ENCODE peak calls at places on chromosomes 12 and 14, in nine cellular contexts. One of them, this sample, is unnamed.
A peak's percentile ranks its signal among the peaks of the same experiment; 100 is the strongest.

GRCh38 chr12:124172646-124173045 is 122.2 kb upstream of the RFLNA start:
- DNase-seq in neural progenitor cell: no peak
- DNase-seq in A549: no peak
- DNase-seq in esophagus squamous epithelium: no peak
- DNase-seq in choroid plexus epithelial cell: peak; percentile 6
- DNase-seq in foreskin fibroblast: peak; percentile 57
- DNase-seq in nephron progenitor cell: no peak
- DNase-seq in CD4-positive, alpha-beta T cell: no peak
- DNase-seq in chondrocyte: no peak
- DNase-seq in this sample: peak; percentile 44

GRCh38 chr12:50039151-50039835 is 14.0 kb upstream of the RACGAP1 start:
- DNase-seq in choroid plexus epithelial cell: peak; percentile 83
- DNase-seq in neural progenitor cell: peak; percentile 93
- DNase-seq in nephron progenitor cell: peak; percentile 95
- DNase-seq in foreskin fibroblast: peak; percentile 77
- DNase-seq in chondrocyte: no peak
- DNase-seq in esophagus squamous epithelium: no peak
- DNase-seq in A549: peak; percentile 76
- DNase-seq in CD4-positive, alpha-beta T cell: peak; percentile 78
- DNase-seq in this sample: peak; percentile 80

GRCh38 chr12:97465012-97465345 is 2.4 kb downstream of the RMST start:
- DNase-seq in choroid plexus epithelial cell: no peak
- DNase-seq in chondrocyte: no peak
- DNase-seq in CD4-positive, alpha-beta T cell: no peak
- DNase-seq in nephron progenitor cell: peak; percentile 14
- DNase-seq in foreskin fibroblast: no peak
- DNase-seq in esophagus squamous epithelium: no peak
- DNase-seq in neural progenitor cell: peak; percentile 58
- DNase-seq in A549: no peak
- DNase-seq in this sample: no peak

GRCh38 chr12:120466560-120467315 is 2.8 kb downstream of the SRSF9 start:
- DNase-seq in chondrocyte: no peak
- DNase-seq in foreskin fibroblast: peak; percentile 77
- DNase-seq in nephron progenitor cell: peak; percentile 52
- DNase-seq in CD4-positive, alpha-beta T cell: peak; percentile 42
- DNase-seq in esophagus squamous epithelium: no peak
- DNase-seq in A549: no peak
- DNase-seq in choroid plexus epithelial cell: peak; percentile 58
- DNase-seq in neural progenitor cell: peak; percentile 57
- DNase-seq in this sample: peak; percentile 59

GRCh38 chr12:51793201-51793600 is 55.3 kb downstream of the FIGNL2 start:
- DNase-seq in A549: no peak
- DNase-seq in CD4-positive, alpha-beta T cell: no peak
- DNase-seq in esophagus squamous epithelium: no peak
- DNase-seq in foreskin fibroblast: peak; percentile 60
- DNase-seq in chondrocyte: no peak
- DNase-seq in choroid plexus epithelial cell: no peak
- DNase-seq in nephron progenitor cell: no peak
- DNase-seq in neural progenitor cell: no peak
- DNase-seq in this sample: peak; percentile 9

GRCh38 chr14:51534623-51535022 is 117.1 kb upstream of the FRMD6 start:
- DNase-seq in A549: no peak
- DNase-seq in nephron progenitor cell: no peak
- DNase-seq in choroid plexus epithelial cell: peak; percentile 62
- DNase-seq in esophagus squamous epithelium: no peak
- DNase-seq in CD4-positive, alpha-beta T cell: no peak
- DNase-seq in foreskin fibroblast: peak; percentile 59
- DNase-seq in neural progenitor cell: no peak
- DNase-seq in chondrocyte: no peak
- DNase-seq in this sample: peak; percentile 51

GRCh38 chr14:99133563-99134332 is 138.2 kb downstream of the BCL11B start:
- DNase-seq in foreskin fibroblast: no peak
- DNase-seq in neural progenitor cell: no peak
- DNase-seq in A549: no peak
- DNase-seq in nephron progenitor cell: no peak
- DNase-seq in choroid plexus epithelial cell: no peak
- DNase-seq in CD4-positive, alpha-beta T cell: no peak
- DNase-seq in chondrocyte: no peak
- DNase-seq in esophagus squamous epithelium: no peak
- DNase-seq in this sample: peak; percentile 64

GRCh38 chr14:30252800-30253425 is 306.0 kb upstream of the G2E3 start:
- DNase-seq in A549: no peak
- DNase-seq in choroid plexus epithelial cell: peak; percentile 39
- DNase-seq in esophagus squamous epithelium: no peak
- DNase-seq in neural progenitor cell: no peak
- DNase-seq in foreskin fibroblast: peak; percentile 34
- DNase-seq in chondrocyte: no peak
- DNase-seq in CD4-positive, alpha-beta T cell: no peak
- DNase-seq in nephron progenitor cell: no peak
- DNase-seq in this sample: peak; percentile 21

GRCh38 chr14:74959596-74960180 is 4.3 kb upstream of the PGF start:
- DNase-seq in foreskin fibroblast: no peak
- DNase-seq in neural progenitor cell: no peak
- DNase-seq in choroid plexus epithelial cell: no peak
- DNase-seq in A549: no peak
- DNase-seq in esophagus squamous epithelium: no peak
- DNase-seq in nephron progenitor cell: no peak
- DNase-seq in CD4-positive, alpha-beta T cell: no peak
- DNase-seq in chondrocyte: no peak
- DNase-seq in this sample: peak; percentile 38

GRCh38 chr12:4918950-4919660 is 9.4 kb downstream of the KCNA1 start:
- DNase-seq in esophagus squamous epithelium: no peak
- DNase-seq in nephron progenitor cell: no peak
- DNase-seq in neural progenitor cell: no peak
- DNase-seq in A549: no peak
- DNase-seq in foreskin fibroblast: peak; percentile 11
- DNase-seq in CD4-positive, alpha-beta T cell: no peak
- DNase-seq in choroid plexus epithelial cell: no peak
- DNase-seq in chondrocyte: no peak
- DNase-seq in this sample: no peak

GRCh38 chr12:10128687-10129086 is 1.3 kb downstream of the CLEC7A start:
- DNase-seq in foreskin fibroblast: no peak
- DNase-seq in chondrocyte: no peak
- DNase-seq in esophagus squamous epithelium: no peak
- DNase-seq in nephron progenitor cell: no peak
- DNase-seq in A549: no peak
- DNase-seq in CD4-positive, alpha-beta T cell: no peak
- DNase-seq in neural progenitor cell: no peak
- DNase-seq in choroid plexus epithelial cell: peak; percentile 9
- DNase-seq in this sample: no peak

GRCh38 chr12:104930388-104931326 is 27.4 kb downstream of the SLC41A2 start:
- DNase-seq in nephron progenitor cell: no peak
- DNase-seq in foreskin fibroblast: peak; percentile 16
- DNase-seq in esophagus squamous epithelium: no peak
- DNase-seq in choroid plexus epithelial cell: peak; percentile 74
- DNase-seq in chondrocyte: no peak
- DNase-seq in neural progenitor cell: no peak
- DNase-seq in A549: no peak
- DNase-seq in CD4-positive, alpha-beta T cell: no peak
- DNase-seq in this sample: peak; percentile 46

DNA sequence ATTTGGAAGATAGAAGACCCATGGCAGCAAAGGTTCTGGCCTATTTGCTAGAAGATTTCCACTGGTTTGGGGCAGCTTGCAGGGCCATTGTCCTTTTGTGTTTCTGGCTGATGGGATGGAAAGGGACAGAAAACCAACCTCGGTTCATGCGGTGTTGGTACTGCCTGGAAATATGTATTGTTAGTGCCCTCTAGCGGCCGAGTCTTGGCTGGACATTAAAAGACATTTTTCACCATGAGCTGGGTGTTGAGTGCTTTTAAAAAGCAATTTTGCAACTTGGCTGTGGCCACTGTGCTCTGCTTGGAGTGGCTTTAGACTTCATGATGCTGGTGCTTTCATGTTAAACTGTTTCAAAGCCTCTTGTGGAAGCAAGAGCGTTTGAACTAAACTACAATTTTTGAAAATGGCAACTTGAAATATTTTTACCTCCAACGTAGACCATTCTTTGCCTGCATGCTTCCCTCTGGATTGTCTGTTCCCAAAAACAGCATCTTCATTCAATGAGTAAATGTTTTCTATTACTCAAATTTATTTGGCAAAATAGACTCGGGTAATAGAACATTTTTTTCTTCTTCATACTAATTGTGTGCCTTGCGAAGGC is 102.7 kb upstream of the TBX5 start:
- DNase-seq in nephron progenitor cell: peak; percentile 78
- DNase-seq in esophagus squamous epithelium: no peak
- DNase-seq in A549: peak; percentile 80
- DNase-seq in neural progenitor cell: peak; percentile 88
- DNase-seq in foreskin fibroblast: peak; percentile 93
- DNase-seq in CD4-positive, alpha-beta T cell: peak; percentile 52
- DNase-seq in chondrocyte: no peak
- DNase-seq in choroid plexus epithelial cell: peak; percentile 85
- DNase-seq in this sample: peak; percentile 73
- TF ChIP-seq CTCF in nephron progenitor cell: peak; percentile 79
- TF ChIP-seq CTCF in esophagus squamous epithelium: peak; percentile 60
- TF ChIP-seq CTCF in A549: peak; percentile 71
- TF ChIP-seq CTCF in neural progenitor cell: peak; percentile 88
- TF ChIP-seq CTCF in foreskin fibroblast: peak; percentile 69
- TF ChIP-seq CTCF in CD4-positive, alpha-beta T cell: peak; percentile 78
- TF ChIP-seq CTCF in chondrocyte: peak; percentile 84
- TF ChIP-seq CTCF in choroid plexus epithelial cell: peak; percentile 86
- TF ChIP-seq CTCF in this sample: peak; percentile 61

DNA sequence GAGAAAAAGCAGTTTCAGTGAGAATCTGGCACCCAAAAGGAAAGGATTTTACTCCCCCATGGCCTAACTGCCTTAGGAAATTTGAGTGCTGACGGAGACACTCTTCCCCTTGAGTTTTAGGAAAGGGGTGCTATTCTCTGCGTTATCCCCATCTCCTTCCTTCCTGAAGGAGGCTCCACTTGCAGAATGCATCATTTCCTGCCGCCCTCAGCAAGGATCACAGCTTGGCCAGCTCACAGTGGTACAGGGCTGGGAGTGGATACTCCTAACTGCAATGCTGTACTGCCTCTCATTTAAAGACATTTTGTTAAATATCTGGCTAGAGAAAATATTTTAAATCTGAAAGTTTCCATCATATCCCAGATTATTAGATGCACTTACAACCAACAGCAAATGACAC is 33.0 kb downstream of the RDH12 start:
- DNase-seq in choroid plexus epithelial cell: no peak
- DNase-seq in foreskin fibroblast: peak; percentile 32
- DNase-seq in CD4-positive, alpha-beta T cell: no peak
- DNase-seq in chondrocyte: no peak
- DNase-seq in A549: no peak
- DNase-seq in esophagus squamous epithelium: no peak
- DNase-seq in neural progenitor cell: peak; percentile 13
- DNase-seq in nephron progenitor cell: no peak
- DNase-seq in this sample: no peak
- TF ChIP-seq CTCF in choroid plexus epithelial cell: peak; percentile 21
- TF ChIP-seq CTCF in foreskin fibroblast: no peak
- TF ChIP-seq CTCF in CD4-positive, alpha-beta T cell: no peak
- TF ChIP-seq CTCF in chondrocyte: peak; percentile 11
- TF ChIP-seq CTCF in A549: peak; percentile 5
- TF ChIP-seq CTCF in esophagus squamous epithelium: no peak
- TF ChIP-seq CTCF in neural progenitor cell: peak; percentile 24
- TF ChIP-seq CTCF in nephron progenitor cell: no peak
- TF ChIP-seq CTCF in this sample: no peak

GRCh38 chr14:76352639-76353281 is 23.2 kb upstream of the ESRRB start:
- DNase-seq in nephron progenitor cell: peak; percentile 95
- DNase-seq in chondrocyte: no peak
- DNase-seq in CD4-positive, alpha-beta T cell: peak; percentile 36
- DNase-seq in foreskin fibroblast: peak; percentile 68
- DNase-seq in choroid plexus epithelial cell: peak; percentile 56
- DNase-seq in esophagus squamous epithelium: no peak
- DNase-seq in neural progenitor cell: peak; percentile 92
- DNase-seq in A549: peak; percentile 66
- DNase-seq in this sample: no peak
- TF ChIP-seq CTCF in nephron progenitor cell: peak; percentile 85
- TF ChIP-seq CTCF in chondrocyte: peak; percentile 99
- TF ChIP-seq CTCF in CD4-positive, alpha-beta T cell: peak; percentile 74
- TF ChIP-seq CTCF in foreskin fibroblast: peak; percentile 79
- TF ChIP-seq CTCF in choroid plexus epithelial cell: peak; percentile 73
- TF ChIP-seq CTCF in esophagus squamous epithelium: peak; percentile 69
- TF ChIP-seq CTCF in neural progenitor cell: peak; percentile 88
- TF ChIP-seq CTCF in A549: peak; percentile 84
- TF ChIP-seq CTCF in this sample: peak; percentile 64

GRCh38 chr12:6664902-6665301 is 2.0 kb upstream of the ING4 start:
- DNase-seq in choroid plexus epithelial cell: no peak
- DNase-seq in A549: no peak
- DNase-seq in nephron progenitor cell: no peak
- DNase-seq in CD4-positive, alpha-beta T cell: no peak
- DNase-seq in foreskin fibroblast: peak; percentile 33
- DNase-seq in esophagus squamous epithelium: no peak
- DNase-seq in neural progenitor cell: no peak
- DNase-seq in chondrocyte: no peak
- DNase-seq in this sample: no peak

GRCh38 chr12:6662906-6663742 is at the start of gene ING4:
- DNase-seq in CD4-positive, alpha-beta T cell: peak; percentile 95
- DNase-seq in esophagus squamous epithelium: peak; percentile 93
- DNase-seq in foreskin fibroblast: peak; percentile 99
- DNase-seq in nephron progenitor cell: peak; percentile 88
- DNase-seq in neural progenitor cell: peak; percentile 99
- DNase-seq in chondrocyte: peak; percentile 98
- DNase-seq in choroid plexus epithelial cell: peak; percentile 99
- DNase-seq in A549: peak; percentile 100
- DNase-seq in this sample: peak; percentile 100

GRCh38 chr12:6666211-6666610 is 3.3 kb upstream of the ING4 start:
- DNase-seq in esophagus squamous epithelium: no peak
- DNase-seq in CD4-positive, alpha-beta T cell: no peak
- DNase-seq in choroid plexus epithelial cell: peak; percentile 13
- DNase-seq in nephron progenitor cell: no peak
- DNase-seq in A549: no peak
- DNase-seq in chondrocyte: no peak
- DNase-seq in neural progenitor cell: no peak
- DNase-seq in foreskin fibroblast: no peak
- DNase-seq in this sample: no peak

GRCh38 chr12:6672143-6672542 is 9.2 kb upstream of the ING4 start:
- DNase-seq in A549: no peak
- DNase-seq in foreskin fibroblast: no peak
- DNase-seq in esophagus squamous epithelium: no peak
- DNase-seq in neural progenitor cell: no peak
- DNase-seq in choroid plexus epithelial cell: no peak
- DNase-seq in chondrocyte: no peak
- DNase-seq in nephron progenitor cell: no peak
- DNase-seq in CD4-positive, alpha-beta T cell: no peak
- DNase-seq in this sample: no peak

GRCh38 chr12:6667559-6668210 is 4.8 kb upstream of the ING4 start:
- DNase-seq in neural progenitor cell: no peak
- DNase-seq in chondrocyte: no peak
- DNase-seq in A549: peak; percentile 30
- DNase-seq in esophagus squamous epithelium: no peak
- DNase-seq in CD4-positive, alpha-beta T cell: no peak
- DNase-seq in nephron progenitor cell: no peak
- DNase-seq in foreskin fibroblast: no peak
- DNase-seq in choroid plexus epithelial cell: no peak
- DNase-seq in this sample: peak; percentile 34
- TF ChIP-seq CTCF in neural progenitor cell: peak; percentile 11
- TF ChIP-seq CTCF in chondrocyte: peak; percentile 44
- TF ChIP-seq CTCF in A549: peak; percentile 36
- TF ChIP-seq CTCF in esophagus squamous epithelium: no peak
- TF ChIP-seq CTCF in CD4-positive, alpha-beta T cell: no peak
- TF ChIP-seq CTCF in nephron progenitor cell: no peak
- TF ChIP-seq CTCF in foreskin fibroblast: peak; percentile 5
- TF ChIP-seq CTCF in choroid plexus epithelial cell: peak; percentile 43
- TF ChIP-seq CTCF in this sample: no peak